ENCODE peak calls at places on chromosomes 3 and 15, in five cellular contexts. One of them, this sample, is unnamed.

GRCh38 chr15:28243399-28243798 is 78.6 kb downstream of the HERC2 start:
- DNase-seq in HFF-Myc: no peak
- DNase-seq in GM12865: no peak
- DNase-seq in lower lobe of right lung: no peak
- DNase-seq in bronchial epithelial cell: no peak
- DNase-seq in this sample: no peak

GRCh38 chr15:91456921-91457320 is 356.9 kb downstream of the SV2B start:
- DNase-seq in lower lobe of right lung: no peak
- DNase-seq in HFF-Myc: no peak
- DNase-seq in GM12865: no peak
- DNase-seq in bronchial epithelial cell: peak
- DNase-seq in this sample: no peak

GRCh38 chr15:92074646-92075045 is 221.1 kb downstream of the SLCO3A1 start:
- DNase-seq in HFF-Myc: no peak
- DNase-seq in lower lobe of right lung: peak
- DNase-seq in bronchial epithelial cell: peak
- DNase-seq in GM12865: no peak
- DNase-seq in this sample: no peak

GRCh38 chr15:93563218-93563617 is 474.2 kb upstream of the RGMA start:
- DNase-seq in bronchial epithelial cell: no peak
- DNase-seq in lower lobe of right lung: no peak
- DNase-seq in HFF-Myc: no peak
- DNase-seq in GM12865: no peak
- DNase-seq in this sample: no peak

GRCh38 chr3:173876476-173876875 is 478.9 kb downstream of the NLGN1 start:
- DNase-seq in HFF-Myc: no peak
- DNase-seq in lower lobe of right lung: no peak
- DNase-seq in bronchial epithelial cell: no peak
- DNase-seq in GM12865: no peak
- DNase-seq in this sample: no peak

GRCh38 chr3:124817079-124817478 is 70.1 kb downstream of the ITGB5 start:
- DNase-seq in HFF-Myc: no peak
- DNase-seq in GM12865: no peak
- DNase-seq in lower lobe of right lung: no peak
- DNase-seq in bronchial epithelial cell: no peak
- DNase-seq in this sample: no peak

GRCh38 chr15:48373855-48374421 is 42.7 kb downstream of the DUT start:
- DNase-seq in lower lobe of right lung: peak
- DNase-seq in HFF-Myc: no peak
- DNase-seq in GM12865: no peak
- DNase-seq in bronchial epithelial cell: peak
- DNase-seq in this sample: no peak

GRCh38 chr3:123750659-123751420 is 133.3 kb downstream of the MYLK start:
- DNase-seq in lower lobe of right lung: no peak
- DNase-seq in HFF-Myc: peak
- DNase-seq in GM12865: no peak
- DNase-seq in bronchial epithelial cell: peak
- DNase-seq in this sample: no peak

GRCh38 chr3:12234906-12235305 is 54.0 kb upstream of the PPARG start:
- DNase-seq in lower lobe of right lung: no peak
- DNase-seq in GM12865: no peak
- DNase-seq in HFF-Myc: no peak
- DNase-seq in bronchial epithelial cell: no peak
- DNase-seq in this sample: no peak

GRCh38 chr3:128555098-128555825 is 62.3 kb upstream of the GATA2 start:
- DNase-seq in GM12865: no peak
- DNase-seq in HFF-Myc: no peak
- DNase-seq in lower lobe of right lung: peak
- DNase-seq in bronchial epithelial cell: peak
- DNase-seq in this sample: no peak

GRCh38 chr3:177278016-177278415 is 80.7 kb upstream of the TBL1XR1 start:
- DNase-seq in lower lobe of right lung: no peak
- DNase-seq in GM12865: no peak
- DNase-seq in bronchial epithelial cell: no peak
- DNase-seq in HFF-Myc: no peak
- DNase-seq in this sample: no peak

GRCh38 chr3:177282028-177282655 is 84.9 kb upstream of the TBL1XR1 start:
- DNase-seq in lower lobe of right lung: no peak
- DNase-seq in HFF-Myc: no peak
- DNase-seq in bronchial epithelial cell: no peak
- DNase-seq in GM12865: peak
- DNase-seq in this sample: no peak

GRCh38 chr3:177283983-177284382 is 86.7 kb upstream of the TBL1XR1 start:
- DNase-seq in bronchial epithelial cell: peak
- DNase-seq in GM12865: no peak
- DNase-seq in lower lobe of right lung: no peak
- DNase-seq in HFF-Myc: no peak
- DNase-seq in this sample: no peak

GRCh38 chr3:177281292-177281942 is 84.1 kb upstream of the TBL1XR1 start:
- DNase-seq in GM12865: peak
- DNase-seq in bronchial epithelial cell: no peak
- DNase-seq in lower lobe of right lung: no peak
- DNase-seq in HFF-Myc: no peak
- DNase-seq in this sample: no peak

DNA sequence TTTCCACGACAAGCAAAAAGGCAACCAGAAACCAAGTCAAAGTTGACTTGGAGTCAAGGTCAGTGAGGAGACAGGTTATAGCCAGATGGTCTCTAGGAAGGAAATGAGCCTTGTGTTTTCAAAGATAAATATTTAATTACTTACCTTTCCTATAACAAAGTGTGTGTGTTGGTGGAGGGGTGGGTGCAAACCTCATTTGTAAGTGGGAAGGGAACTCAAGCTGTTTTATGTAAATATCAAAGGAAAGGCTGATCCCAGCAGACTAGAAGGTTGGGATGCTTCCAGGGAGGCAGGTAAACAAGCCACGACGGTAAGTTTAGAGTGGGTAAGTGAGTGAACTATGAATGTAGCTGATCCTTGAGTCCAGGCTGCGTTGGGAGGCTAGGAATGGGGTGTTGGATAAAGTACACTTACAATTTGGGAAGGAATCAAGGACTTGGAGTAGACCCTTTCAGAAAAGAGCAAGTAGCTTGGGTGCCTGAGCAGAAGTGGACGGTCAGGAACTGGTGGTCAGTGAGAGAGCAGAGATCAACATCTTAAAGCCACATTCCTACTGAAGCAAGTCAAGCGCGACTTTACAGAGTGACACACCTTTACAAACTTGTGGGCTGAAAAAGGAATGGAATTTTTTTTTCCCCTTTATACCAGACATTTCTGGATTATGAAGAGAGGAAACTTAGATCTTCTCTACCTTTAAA is 82.0 kb upstream of the TBL1XR1 start:
- DNase-seq in bronchial epithelial cell: no peak
- DNase-seq in lower lobe of right lung: no peak
- DNase-seq in GM12865: no peak
- DNase-seq in HFF-Myc: no peak
- DNase-seq in this sample: no peak
- H3K4me3 ChIP-seq in bronchial epithelial cell: no peak
- H3K4me3 ChIP-seq in lower lobe of right lung: no peak
- H3K4me3 ChIP-seq in GM12865: no peak
- H3K4me3 ChIP-seq in HFF-Myc: no peak
- H3K4me3 ChIP-seq in this sample: no peak

DNA sequence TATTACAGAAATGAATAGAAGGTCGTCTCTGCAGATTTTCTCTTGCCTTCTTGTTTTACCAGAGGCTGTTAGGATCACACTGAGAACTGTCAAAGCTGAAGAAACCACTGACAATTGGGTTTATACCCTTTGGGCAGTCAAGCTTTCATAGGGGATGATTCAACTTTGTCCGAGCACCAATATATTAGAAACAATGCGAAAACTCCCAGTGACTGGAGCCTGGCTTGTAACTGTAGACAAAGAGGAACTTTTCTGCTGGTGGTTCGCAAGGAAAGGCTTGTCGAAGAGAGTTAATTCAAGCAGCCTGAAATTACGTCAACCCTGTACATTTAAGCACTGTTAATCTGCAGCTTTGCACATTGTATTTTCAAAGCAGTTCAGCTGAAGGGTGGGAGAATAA is 193.2 kb upstream of the ZNF385D start:
- DNase-seq in GM12865: no peak
- DNase-seq in bronchial epithelial cell: no peak
- DNase-seq in HFF-Myc: no peak
- DNase-seq in lower lobe of right lung: no peak
- DNase-seq in this sample: no peak
- H3K4me3 ChIP-seq in GM12865: no peak
- H3K4me3 ChIP-seq in bronchial epithelial cell: no peak
- H3K4me3 ChIP-seq in HFF-Myc: no peak
- H3K4me3 ChIP-seq in lower lobe of right lung: no peak
- H3K4me3 ChIP-seq in this sample: no peak

GRCh38 chr3:8942746-8943488 is 20.4 kb downstream of the RAD18 start:
- DNase-seq in lower lobe of right lung: no peak
- DNase-seq in HFF-Myc: no peak
- DNase-seq in bronchial epithelial cell: no peak
- DNase-seq in GM12865: no peak
- DNase-seq in this sample: no peak

GRCh38 chr3:8938021-8938420 is 25.3 kb downstream of the RAD18 start:
- DNase-seq in HFF-Myc: peak
- DNase-seq in bronchial epithelial cell: peak
- DNase-seq in lower lobe of right lung: no peak
- DNase-seq in GM12865: peak
- DNase-seq in this sample: no peak

GRCh38 chr3:8932507-8932906 is 30.8 kb downstream of the RAD18 start:
- DNase-seq in lower lobe of right lung: no peak
- DNase-seq in bronchial epithelial cell: no peak
- DNase-seq in HFF-Myc: no peak
- DNase-seq in GM12865: no peak
- DNase-seq in this sample: no peak

GRCh38 chr3:8942115-8942514 is 21.2 kb downstream of the RAD18 start:
- DNase-seq in HFF-Myc: no peak
- DNase-seq in GM12865: no peak
- DNase-seq in lower lobe of right lung: no peak
- DNase-seq in bronchial epithelial cell: no peak
- DNase-seq in this sample: no peak

GRCh38 chr3:8937064-8938020 is 25.9 kb downstream of the RAD18 start:
- DNase-seq in lower lobe of right lung: no peak
- DNase-seq in GM12865: no peak
- DNase-seq in HFF-Myc: peak
- DNase-seq in bronchial epithelial cell: peak
- DNase-seq in this sample: no peak
- H3K4me3 ChIP-seq in lower lobe of right lung: no peak
- H3K4me3 ChIP-seq in GM12865: no peak
- H3K4me3 ChIP-seq in HFF-Myc: no peak
- H3K4me3 ChIP-seq in bronchial epithelial cell: no peak
- H3K4me3 ChIP-seq in this sample: no peak

DNA sequence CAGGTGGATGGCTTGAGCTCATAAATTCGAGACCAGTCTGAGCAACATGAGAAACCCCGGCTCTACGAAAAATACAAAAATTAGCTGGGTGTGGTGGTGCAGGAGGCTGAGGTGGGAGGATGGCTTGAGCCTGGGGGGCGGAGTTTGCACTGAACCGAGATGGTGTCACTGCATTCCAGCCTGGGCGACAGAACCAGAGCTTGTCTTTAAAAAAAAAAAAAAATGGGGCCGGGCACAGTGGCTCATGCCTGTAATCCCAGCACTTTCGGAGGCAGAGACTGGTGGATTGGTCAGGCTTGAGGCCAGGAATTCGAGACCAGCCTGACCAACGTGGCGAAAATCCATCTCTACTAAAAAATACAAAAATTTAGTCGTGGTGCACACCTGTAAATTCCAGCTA is 64.0 kb downstream of the TMEM44 start:
- DNase-seq in GM12865: no peak
- DNase-seq in HFF-Myc: no peak
- DNase-seq in lower lobe of right lung: no peak
- DNase-seq in bronchial epithelial cell: no peak
- DNase-seq in this sample: no peak
- H3K4me3 ChIP-seq in GM12865: no peak
- H3K4me3 ChIP-seq in HFF-Myc: no peak
- H3K4me3 ChIP-seq in lower lobe of right lung: no peak
- H3K4me3 ChIP-seq in bronchial epithelial cell: no peak
- H3K4me3 ChIP-seq in this sample: no peak